ENCODE peak calls at places on chromosomes 16 and 17, in seven cellular contexts. One of them, this sample, is unnamed.

GRCh38 chr17:17750881-17751280 is 69.6 kb downstream of the RAI1 start:
- DNase-seq in heart left ventricle: no peak
- DNase-seq in body of pancreas: no peak
- DNase-seq in T-helper 9 cell: peak; percentile 4
- DNase-seq in AG08396: no peak
- DNase-seq in brain microvascular endothelial cell: no peak
- DNase-seq in germinal center: peak; percentile 79
- DNase-seq in this sample: peak; percentile 47

GRCh38 chr17:54901230-54901847 is 687 bp downstream of the TOM1L1 start:
- DNase-seq in brain microvascular endothelial cell: no peak
- DNase-seq in body of pancreas: peak; percentile 13
- DNase-seq in germinal center: no peak
- DNase-seq in T-helper 9 cell: no peak
- DNase-seq in heart left ventricle: no peak
- DNase-seq in AG08396: peak; percentile 29
- DNase-seq in this sample: no peak

GRCh38 chr16:31143036-31143888 is 6.6 kb downstream of the PRSS36 start:
- DNase-seq in AG08396: no peak
- DNase-seq in germinal center: no peak
- DNase-seq in body of pancreas: no peak
- DNase-seq in heart left ventricle: peak; percentile 21
- DNase-seq in brain microvascular endothelial cell: no peak
- DNase-seq in T-helper 9 cell: no peak
- DNase-seq in this sample: no peak

GRCh38 chr16:61684566-61684965 is 351.7 kb downstream of the CDH8 start:
- DNase-seq in heart left ventricle: no peak
- DNase-seq in brain microvascular endothelial cell: no peak
- DNase-seq in germinal center: no peak
- DNase-seq in body of pancreas: no peak
- DNase-seq in AG08396: no peak
- DNase-seq in T-helper 9 cell: no peak
- DNase-seq in this sample: no peak

GRCh38 chr16:11677451-11677951 is 9.2 kb downstream of the SNN start:
- DNase-seq in body of pancreas: no peak
- DNase-seq in AG08396: peak; percentile 26
- DNase-seq in T-helper 9 cell: no peak
- DNase-seq in brain microvascular endothelial cell: no peak
- DNase-seq in germinal center: no peak
- DNase-seq in heart left ventricle: no peak
- DNase-seq in this sample: no peak

GRCh38 chr17:58577696-58578095 is 63.3 kb upstream of the MTMR4 start:
- DNase-seq in germinal center: peak; percentile 40
- DNase-seq in AG08396: peak; percentile 39
- DNase-seq in brain microvascular endothelial cell: peak; percentile 33
- DNase-seq in T-helper 9 cell: peak; percentile 35
- DNase-seq in body of pancreas: peak; percentile 58
- DNase-seq in heart left ventricle: peak; percentile 30
- DNase-seq in this sample: peak; percentile 13

GRCh38 chr17:1111599-1112443 is 68.0 kb downstream of the ABR start:
- DNase-seq in brain microvascular endothelial cell: no peak
- DNase-seq in heart left ventricle: peak; percentile 56
- DNase-seq in body of pancreas: no peak
- DNase-seq in T-helper 9 cell: no peak
- DNase-seq in germinal center: no peak
- DNase-seq in AG08396: no peak
- DNase-seq in this sample: no peak

GRCh38 chr17:27756467-27757371 is 43.6 kb downstream of the NOS2 start:
- DNase-seq in T-helper 9 cell: peak; percentile 41
- DNase-seq in germinal center: peak; percentile 24
- DNase-seq in body of pancreas: peak; percentile 73
- DNase-seq in AG08396: peak; percentile 31
- DNase-seq in heart left ventricle: no peak
- DNase-seq in brain microvascular endothelial cell: peak; percentile 53
- DNase-seq in this sample: peak; percentile 34

GRCh38 chr17:77462101-77462500 is 321.3 kb downstream of the SEC14L1 start:
- DNase-seq in germinal center: no peak
- DNase-seq in heart left ventricle: no peak
- DNase-seq in body of pancreas: no peak
- DNase-seq in T-helper 9 cell: no peak
- DNase-seq in AG08396: no peak
- DNase-seq in brain microvascular endothelial cell: no peak
- DNase-seq in this sample: peak; percentile 63

GRCh38 chr16:35306915-35307314 is 1847.5 kb downstream of the TP53TG3F start:
- DNase-seq in AG08396: no peak
- DNase-seq in heart left ventricle: no peak
- DNase-seq in body of pancreas: no peak
- DNase-seq in T-helper 9 cell: no peak
- DNase-seq in brain microvascular endothelial cell: no peak
- DNase-seq in germinal center: no peak
- DNase-seq in this sample: no peak

GRCh38 chr16:65845466-65846209 is 520.9 kb upstream of the CDH5 start:
- DNase-seq in germinal center: no peak
- DNase-seq in AG08396: no peak
- DNase-seq in T-helper 9 cell: no peak
- DNase-seq in heart left ventricle: no peak
- DNase-seq in body of pancreas: no peak
- DNase-seq in brain microvascular endothelial cell: no peak
- DNase-seq in this sample: no peak

GRCh38 chr17:69228576-69228975 is at the start of gene ABCA10:
- DNase-seq in brain microvascular endothelial cell: no peak
- DNase-seq in T-helper 9 cell: no peak
- DNase-seq in AG08396: no peak
- DNase-seq in germinal center: no peak
- DNase-seq in body of pancreas: no peak
- DNase-seq in heart left ventricle: no peak
- DNase-seq in this sample: no peak

GRCh38 chr16:27230562-27230991 is 27.3 kb downstream of the KDM8 start:
- DNase-seq in T-helper 9 cell: peak; percentile 65
- DNase-seq in heart left ventricle: no peak
- DNase-seq in body of pancreas: no peak
- DNase-seq in germinal center: peak; percentile 31
- DNase-seq in AG08396: no peak
- DNase-seq in brain microvascular endothelial cell: no peak
- DNase-seq in this sample: peak; percentile 37

GRCh38 chr16:11914759-11915643 is 755 bp downstream of the GSPT1 start:
- DNase-seq in germinal center: peak; percentile 70
- DNase-seq in heart left ventricle: peak; percentile 44
- DNase-seq in brain microvascular endothelial cell: peak; percentile 20
- DNase-seq in AG08396: peak; percentile 74
- DNase-seq in body of pancreas: peak; percentile 49
- DNase-seq in T-helper 9 cell: peak; percentile 13
- DNase-seq in this sample: peak; percentile 35

GRCh38 chr17:35373532-35373983 is at the start of gene SLFN11:
- DNase-seq in AG08396: peak; percentile 94
- DNase-seq in germinal center: peak; percentile 82
- DNase-seq in T-helper 9 cell: peak; percentile 79
- DNase-seq in brain microvascular endothelial cell: peak; percentile 52
- DNase-seq in heart left ventricle: peak; percentile 92
- DNase-seq in body of pancreas: peak; percentile 77
- DNase-seq in this sample: peak; percentile 56

GRCh38 chr16:1044515-1045362 is 27.8 kb upstream of the SSTR5 start:
- DNase-seq in brain microvascular endothelial cell: no peak
- DNase-seq in germinal center: no peak
- DNase-seq in heart left ventricle: no peak
- DNase-seq in body of pancreas: no peak
- DNase-seq in T-helper 9 cell: no peak
- DNase-seq in AG08396: no peak
- DNase-seq in this sample: no peak

GRCh38 chr16:15967223-15967546 is 17.8 kb downstream of the ABCC1 start:
- DNase-seq in heart left ventricle: no peak
- DNase-seq in body of pancreas: no peak
- DNase-seq in AG08396: no peak
- DNase-seq in T-helper 9 cell: no peak
- DNase-seq in germinal center: no peak
- DNase-seq in brain microvascular endothelial cell: no peak
- DNase-seq in this sample: no peak

GRCh38 chr16:29708917-29709600 is 30.1 kb downstream of the QPRT start:
- DNase-seq in T-helper 9 cell: no peak
- DNase-seq in heart left ventricle: no peak
- DNase-seq in germinal center: no peak
- DNase-seq in brain microvascular endothelial cell: no peak
- DNase-seq in AG08396: no peak
- DNase-seq in body of pancreas: no peak
- DNase-seq in this sample: no peak

GRCh38 chr16:87017388-87018012 is 299.7 kb downstream of the C16orf95 start:
- DNase-seq in brain microvascular endothelial cell: peak; percentile 85
- DNase-seq in T-helper 9 cell: no peak
- DNase-seq in heart left ventricle: no peak
- DNase-seq in AG08396: peak; percentile 76
- DNase-seq in germinal center: no peak
- DNase-seq in body of pancreas: no peak
- DNase-seq in this sample: no peak

GRCh38 chr17:3985800-3986199 is 21.6 kb upstream of the ATP2A3 start:
- DNase-seq in AG08396: no peak
- DNase-seq in T-helper 9 cell: no peak
- DNase-seq in heart left ventricle: no peak
- DNase-seq in germinal center: no peak
- DNase-seq in brain microvascular endothelial cell: no peak
- DNase-seq in body of pancreas: no peak
- DNase-seq in this sample: no peak

GRCh38 chr17:61389670-61390478 is 9.8 kb upstream of the TBX2 start:
- DNase-seq in body of pancreas: peak; percentile 52
- DNase-seq in T-helper 9 cell: peak; percentile 45
- DNase-seq in germinal center: peak; percentile 67
- DNase-seq in AG08396: peak; percentile 85
- DNase-seq in heart left ventricle: no peak
- DNase-seq in brain microvascular endothelial cell: no peak
- DNase-seq in this sample: no peak